ENCODE peak calls at places on chromosomes 7 and 10, in seven cellular contexts. C is lower lobe of right lung; K is naive thymus-derived CD8-positive, alpha-beta T cell; F is AG04449; I is brain microvascular endothelial cell; U is stimulated activated CD8-positive, alpha-beta memory T cell treated with anti-CD3 and anti-CD28 coated beads, Interleukin-2, amount 100 ng/mL, for 1 hour; G is C1 segment of cervical spinal cord. D is an unnamed sample.

GRCh38 chr10:66747451-66747850 is 178.4 kb upstream of the LRRTM3 start:
- DNase-seq in C (no peak), K (no peak), F (peak), I (peak), U (no peak), G (no peak), D (no peak)

GRCh38 chr7:94823952-94824351 is 83.4 kb upstream of the PPP1R9A start:
- DNase-seq in C (no peak), K (no peak), F (no peak), I (peak), U (no peak), G (no peak), D (no peak)

GRCh38 chr7:29564455-29565185 is 985 bp downstream of the PRR15 start:
- DNase-seq in C (peak), K (no peak), F (no peak), I (peak), U (no peak), G (peak), D (peak)

GRCh38 chr10:117543245-117543998 is 876 bp downstream of the EMX2 start:
- DNase-seq in C (no peak), K (no peak), F (no peak), I (peak), U (no peak), G (no peak), D (no peak)

GRCh38 chr7:51104278-51104677 is 212.3 kb downstream of the COBL start:
- DNase-seq in C (no peak), K (no peak), F (no peak), I (no peak), U (no peak), G (no peak), D (no peak)

GRCh38 chr7:136033413-136034031 is 56.4 kb upstream of the MTPN start:
- DNase-seq in C (no peak), K (no peak), F (no peak), I (no peak), U (no peak), G (no peak), D (no peak)

GRCh38 chr7:43430412-43430811 is 152.5 kb upstream of the STK17A start:
- DNase-seq in C (no peak), K (no peak), F (no peak), I (no peak), U (no peak), G (no peak), D (no peak)

GRCh38 chr7:28774529-28775057 is 183.5 kb downstream of the TRIL start:
- DNase-seq in C (no peak), K (no peak), F (no peak), I (no peak), U (no peak), G (no peak), D (peak)

GRCh38 chr7:107614425-107614824 is 34.4 kb downstream of the BCAP29 start:
- DNase-seq in C (no peak), K (no peak), F (peak), I (peak), U (no peak), G (no peak), D (no peak)

D was measured in NCI-H1694 treated with DMSO at 0.1 percent for 48 hours.